ENCODE peak calls at places on chromosomes 4 and X, in seven cellular contexts. N, T, E, H, F, O and I are unnamed samples.
A peak's percentile ranks its signal among the peaks of the same experiment; 100 is the strongest.

GRCh38 chrX:44945736-44946135 is 72.7 kb downstream of the KDM6A start:
- DNase-seq in O (no peak), F (no peak), E (peak; percentile 42), T (peak; percentile 51), N (no peak), H (no peak), I (no peak)

GRCh38 chr4:67134616-67135015 is 410.7 kb downstream of the CENPC start:
- DNase-seq in H (no peak), T (peak; percentile 9), F (no peak), N (no peak), E (no peak), O (no peak), I (no peak)

GRCh38 chr4:133711817-133712216 is 489.8 kb downstream of the PABPC4L start:
- DNase-seq in F (no peak), N (no peak), E (peak; percentile 1), T (no peak), H (peak; percentile 80), O (no peak), I (no peak)

GRCh38 chrX:129566081-129566480 is 26.0 kb downstream of the OCRL start:
- DNase-seq in E (no peak), T (no peak), H (peak; percentile 12), F (no peak), N (peak; percentile 42), O (no peak), I (no peak)

GRCh38 chrX:23394421-23394820 is 59.8 kb downstream of the PTCHD1 start:
- DNase-seq in H (peak; percentile 17), E (no peak), O (no peak), F (peak; percentile 1), T (peak; percentile 24), N (no peak), I (no peak)

GRCh38 chr4:144703494-144703893 is 57.5 kb downstream of the HHIP start:
- DNase-seq in H (no peak), E (no peak), F (no peak), T (no peak), O (no peak), N (no peak), I (no peak)

GRCh38 chrX:136967965-136968364 is 65.8 kb downstream of the GPR101 start:
- DNase-seq in N (no peak), T (no peak), F (no peak), O (no peak), H (no peak), E (no peak), I (no peak)

GRCh38 chr4:141074098-141074878 is 59.0 kb downstream of the RNF150 start:
- DNase-seq in H (peak; percentile 78), F (no peak), N (no peak), T (no peak), O (no peak), E (no peak), I (no peak)

GRCh38 chr4:183098080-183098722 is 856 bp upstream of the WWC2 start:
- DNase-seq in F (no peak), T (peak; percentile 53), O (peak; percentile 15), N (peak; percentile 43), H (peak; percentile 69), E (peak; percentile 66), I (no peak)

GRCh38 chrX:46447384-46447783 is 97.8 kb downstream of the ZNF674 start:
- DNase-seq in E (no peak), H (peak; percentile 11), T (no peak), N (peak; percentile 18), O (no peak), F (no peak), I (no peak)

GRCh38 chr4:90951037-90951436 is 823.8 kb downstream of the CCSER1 start:
- DNase-seq in H (peak; percentile 88), N (peak; percentile 1), F (no peak), T (peak; percentile 72), O (peak; percentile 20), E (peak; percentile 7), I (no peak)

GRCh38 chr4:120667102-120667501 is 255.4 kb downstream of the PRDM5 start:
- DNase-seq in E (no peak), N (no peak), T (no peak), F (no peak), H (no peak), O (no peak), I (no peak)

GRCh38 chr4:88219099-88219498 is 60.7 kb upstream of the ABCG2 start:
- DNase-seq in F (peak; percentile 42), T (peak; percentile 65), E (peak; percentile 76), H (peak; percentile 48), N (peak; percentile 61), O (peak; percentile 39), I (peak; percentile 37)

GRCh38 chr4:76308548-76308947 is 2.0 kb downstream of the STBD1 start:
- DNase-seq in O (no peak), H (no peak), E (no peak), N (no peak), F (no peak), T (no peak), I (peak; percentile 4)